ENCODE peak calls at places on chromosomes 16 and 17, in six cellular contexts. One of them, this sample, is unnamed.

GRCh38 chr16:88746511-88746910 is 38.5 kb downstream of the PIEZO1 start:
- DNase-seq in NCI-H1092: no peak
- DNase-seq in activated CD8-positive, alpha-beta T cell treated with anti-CD3 and anti-CD28 coated beads for 36 hours: no peak
- DNase-seq in NCI-H2171: no peak
- DNase-seq in MV-4-11: no peak
- DNase-seq in stimulated activated CD4-positive, alpha-beta T cell treated with anti-CD3 and anti-CD28 coated beads, TNF-alpha, amount 100 ng/mL, for 48 hours: no peak
- DNase-seq in this sample: no peak

GRCh38 chr16:9212621-9213020 is 121.2 kb downstream of the HAPSTR1 start:
- DNase-seq in stimulated activated CD4-positive, alpha-beta T cell treated with anti-CD3 and anti-CD28 coated beads, TNF-alpha, amount 100 ng/mL, for 48 hours: no peak
- DNase-seq in MV-4-11: no peak
- DNase-seq in activated CD8-positive, alpha-beta T cell treated with anti-CD3 and anti-CD28 coated beads for 36 hours: no peak
- DNase-seq in NCI-H2171: no peak
- DNase-seq in NCI-H1092: no peak
- DNase-seq in this sample: no peak

GRCh38 chr17:6474906-6475305 is 30.7 kb downstream of the PIMREG start:
- DNase-seq in stimulated activated CD4-positive, alpha-beta T cell treated with anti-CD3 and anti-CD28 coated beads, TNF-alpha, amount 100 ng/mL, for 48 hours: no peak
- DNase-seq in NCI-H1092: no peak
- DNase-seq in activated CD8-positive, alpha-beta T cell treated with anti-CD3 and anti-CD28 coated beads for 36 hours: no peak
- DNase-seq in NCI-H2171: no peak
- DNase-seq in MV-4-11: no peak
- DNase-seq in this sample: no peak

GRCh38 chr16:1713933-1714332 is 7.9 kb downstream of the MAPK8IP3 start:
- DNase-seq in stimulated activated CD4-positive, alpha-beta T cell treated with anti-CD3 and anti-CD28 coated beads, TNF-alpha, amount 100 ng/mL, for 48 hours: no peak
- DNase-seq in activated CD8-positive, alpha-beta T cell treated with anti-CD3 and anti-CD28 coated beads for 36 hours: no peak
- DNase-seq in NCI-H2171: no peak
- DNase-seq in NCI-H1092: no peak
- DNase-seq in MV-4-11: peak
- DNase-seq in this sample: no peak

GRCh38 chr16:67632415-67633172 is 12.3 kb upstream of the CARMIL2 start:
- DNase-seq in NCI-H1092: no peak
- DNase-seq in activated CD8-positive, alpha-beta T cell treated with anti-CD3 and anti-CD28 coated beads for 36 hours: no peak
- DNase-seq in stimulated activated CD4-positive, alpha-beta T cell treated with anti-CD3 and anti-CD28 coated beads, TNF-alpha, amount 100 ng/mL, for 48 hours: no peak
- DNase-seq in MV-4-11: no peak
- DNase-seq in NCI-H2171: no peak
- DNase-seq in this sample: no peak

GRCh38 chr17:16027708-16028584 is 28.3 kb downstream of the TTC19 start:
- DNase-seq in NCI-H1092: no peak
- DNase-seq in NCI-H2171: no peak
- DNase-seq in MV-4-11: peak
- DNase-seq in stimulated activated CD4-positive, alpha-beta T cell treated with anti-CD3 and anti-CD28 coated beads, TNF-alpha, amount 100 ng/mL, for 48 hours: peak
- DNase-seq in activated CD8-positive, alpha-beta T cell treated with anti-CD3 and anti-CD28 coated beads for 36 hours: peak
- DNase-seq in this sample: no peak

GRCh38 chr17:76458580-76459490 is 5.9 kb upstream of the UBE2O start:
- DNase-seq in NCI-H2171: no peak
- DNase-seq in activated CD8-positive, alpha-beta T cell treated with anti-CD3 and anti-CD28 coated beads for 36 hours: peak
- DNase-seq in stimulated activated CD4-positive, alpha-beta T cell treated with anti-CD3 and anti-CD28 coated beads, TNF-alpha, amount 100 ng/mL, for 48 hours: no peak
- DNase-seq in NCI-H1092: peak
- DNase-seq in MV-4-11: peak
- DNase-seq in this sample: no peak

GRCh38 chr17:51166987-51167931 is 1.0 kb downstream of the NME2 start:
- DNase-seq in MV-4-11: peak
- DNase-seq in NCI-H1092: peak
- DNase-seq in stimulated activated CD4-positive, alpha-beta T cell treated with anti-CD3 and anti-CD28 coated beads, TNF-alpha, amount 100 ng/mL, for 48 hours: peak
- DNase-seq in NCI-H2171: peak
- DNase-seq in activated CD8-positive, alpha-beta T cell treated with anti-CD3 and anti-CD28 coated beads for 36 hours: peak
- DNase-seq in this sample: no peak

GRCh38 chr16:87063543-87063942 is 253.6 kb downstream of the C16orf95 start:
- DNase-seq in stimulated activated CD4-positive, alpha-beta T cell treated with anti-CD3 and anti-CD28 coated beads, TNF-alpha, amount 100 ng/mL, for 48 hours: no peak
- DNase-seq in activated CD8-positive, alpha-beta T cell treated with anti-CD3 and anti-CD28 coated beads for 36 hours: no peak
- DNase-seq in MV-4-11: no peak
- DNase-seq in NCI-H1092: no peak
- DNase-seq in NCI-H2171: no peak
- DNase-seq in this sample: no peak

GRCh38 chr17:75087558-75088453 is at the start of gene SLC16A5:
- DNase-seq in MV-4-11: peak
- DNase-seq in NCI-H1092: no peak
- DNase-seq in NCI-H2171: no peak
- DNase-seq in activated CD8-positive, alpha-beta T cell treated with anti-CD3 and anti-CD28 coated beads for 36 hours: peak
- DNase-seq in stimulated activated CD4-positive, alpha-beta T cell treated with anti-CD3 and anti-CD28 coated beads, TNF-alpha, amount 100 ng/mL, for 48 hours: no peak
- DNase-seq in this sample: peak

GRCh38 chr17:45812102-45812501 is 28.0 kb downstream of the CRHR1 start:
- DNase-seq in NCI-H2171: no peak
- DNase-seq in NCI-H1092: no peak
- DNase-seq in stimulated activated CD4-positive, alpha-beta T cell treated with anti-CD3 and anti-CD28 coated beads, TNF-alpha, amount 100 ng/mL, for 48 hours: no peak
- DNase-seq in MV-4-11: no peak
- DNase-seq in activated CD8-positive, alpha-beta T cell treated with anti-CD3 and anti-CD28 coated beads for 36 hours: no peak
- DNase-seq in this sample: no peak

GRCh38 chr16:86970726-86971125 is 346.5 kb downstream of the C16orf95 start:
- DNase-seq in activated CD8-positive, alpha-beta T cell treated with anti-CD3 and anti-CD28 coated beads for 36 hours: no peak
- DNase-seq in NCI-H1092: no peak
- DNase-seq in NCI-H2171: no peak
- DNase-seq in stimulated activated CD4-positive, alpha-beta T cell treated with anti-CD3 and anti-CD28 coated beads, TNF-alpha, amount 100 ng/mL, for 48 hours: no peak
- DNase-seq in MV-4-11: no peak
- DNase-seq in this sample: no peak

GRCh38 chr16:1723450-1724147 is 17.6 kb downstream of the MAPK8IP3 start:
- DNase-seq in MV-4-11: peak
- DNase-seq in NCI-H2171: no peak
- DNase-seq in activated CD8-positive, alpha-beta T cell treated with anti-CD3 and anti-CD28 coated beads for 36 hours: peak
- DNase-seq in NCI-H1092: no peak
- DNase-seq in stimulated activated CD4-positive, alpha-beta T cell treated with anti-CD3 and anti-CD28 coated beads, TNF-alpha, amount 100 ng/mL, for 48 hours: no peak
- DNase-seq in this sample: no peak

GRCh38 chr17:42252528-42253172 is 23.5 kb downstream of the STAT5B start:
- DNase-seq in NCI-H2171: no peak
- DNase-seq in MV-4-11: no peak
- DNase-seq in NCI-H1092: no peak
- DNase-seq in stimulated activated CD4-positive, alpha-beta T cell treated with anti-CD3 and anti-CD28 coated beads, TNF-alpha, amount 100 ng/mL, for 48 hours: no peak
- DNase-seq in activated CD8-positive, alpha-beta T cell treated with anti-CD3 and anti-CD28 coated beads for 36 hours: no peak
- DNase-seq in this sample: no peak

GRCh38 chr16:57616241-57616640 is 12.2 kb upstream of the ADGRG1 start:
- DNase-seq in NCI-H1092: no peak
- DNase-seq in NCI-H2171: no peak
- DNase-seq in stimulated activated CD4-positive, alpha-beta T cell treated with anti-CD3 and anti-CD28 coated beads, TNF-alpha, amount 100 ng/mL, for 48 hours: no peak
- DNase-seq in MV-4-11: no peak
- DNase-seq in activated CD8-positive, alpha-beta T cell treated with anti-CD3 and anti-CD28 coated beads for 36 hours: no peak
- DNase-seq in this sample: no peak

GRCh38 chr16:11530171-11530940 is 56.4 kb downstream of the LITAF start:
- DNase-seq in activated CD8-positive, alpha-beta T cell treated with anti-CD3 and anti-CD28 coated beads for 36 hours: no peak
- DNase-seq in NCI-H1092: no peak
- DNase-seq in NCI-H2171: no peak
- DNase-seq in stimulated activated CD4-positive, alpha-beta T cell treated with anti-CD3 and anti-CD28 coated beads, TNF-alpha, amount 100 ng/mL, for 48 hours: no peak
- DNase-seq in MV-4-11: no peak
- DNase-seq in this sample: no peak

This sample was measured in iPS DF 19.7.